ENCODE peak calls at places on chromosome 21, in ten cellular contexts. C is fibroblast of lung; I is CD8-positive, alpha-beta T cell; N is stomach; K is tibial nerve; E is mammary epithelial cell; B is tibial artery; J is endodermal cell; U is naive thymus-derived CD4-positive, alpha-beta T cell; G is right cardiac atrium. L is an unnamed sample. For H3K4me1, the result is how much of the 10 kb centered on the place peaks cover.

GRCh38 chr21:46183910-46184624 is at the start of gene SPATC1L:
- DNase-seq in E (peak), K (no peak), N (peak), C (peak), U (no peak), J (peak), I (peak), G (peak), B (peak), L (peak)

GRCh38 chr21:28754127-28754611 is 238.5 kb downstream of the LTN1 start:
- DNase-seq in E (no peak), G (peak), B (no peak), K (no peak), I (no peak), N (no peak), C (peak), J (no peak), U (no peak), L (peak)

GRCh38 chr21:30434033-30434631 is 4.1 kb downstream of the KRTAP13-4 start:
- DNase-seq in N (peak), C (peak), B (no peak), G (no peak), J (peak), E (peak), U (no peak), I (no peak), K (peak), L (no peak)

GRCh38 chr21:33026878-33027400 is 1.2 kb downstream of the OLIG2 start:
- DNase-seq in I (no peak), G (no peak), K (no peak), U (no peak), J (peak), B (no peak), E (no peak), C (no peak), N (no peak), L (no peak)

GRCh38 chr21:44947111-44947929 is 7.5 kb downstream of the SLX9 start:
- DNase-seq in K (no peak), J (peak), N (no peak), E (no peak), U (no peak), G (peak), C (no peak), B (peak), I (no peak), L (peak)

GRCh38 chr21:45432575-45433255 is 27.8 kb downstream of the COL18A1 start:
- DNase-seq in U (no peak), N (no peak), G (peak), K (peak), I (no peak), C (peak), B (peak), J (no peak), E (no peak), L (no peak)

GRCh38 chr21:31447477-31447876 is 103.4 kb upstream of the TIAM1 start:
- DNase-seq in U (no peak), I (no peak), E (no peak), B (no peak), N (no peak), K (no peak), C (no peak), J (no peak), G (no peak), L (no peak)

GRCh38 chr21:31999810-32000468 is 127.1 kb downstream of the HUNK start:
- DNase-seq in C (no peak), I (no peak), J (no peak), K (no peak), B (no peak), U (no peak), N (no peak), E (no peak), G (no peak), L (no peak)

GRCh38 chr21:43826623-43826974 is 37.2 kb downstream of the RRP1 start:
- DNase-seq in B (no peak), J (no peak), I (no peak), N (no peak), E (no peak), U (no peak), K (no peak), G (peak), C (no peak), L (no peak)

GRCh38 chr21:17900281-17900989 is 81.3 kb upstream of the C21orf91 start:
- DNase-seq in C (no peak), E (no peak), N (no peak), K (no peak), G (peak), I (no peak), U (no peak), B (no peak), J (peak), L (no peak)

GRCh38 chr21:34358866-34359265 is 4.9 kb upstream of the KCNE2 start:
- DNase-seq in B (no peak), I (no peak), G (no peak), N (no peak), K (no peak), U (no peak), C (no peak), J (no peak), E (no peak), L (no peak)

GRCh38 chr21:44434936-44435635 is 20.2 kb upstream of the LRRC3 start:
- DNase-seq in C (no peak), B (peak), N (no peak), U (no peak), J (peak), G (peak), E (no peak), K (no peak), I (no peak), L (peak)

GRCh38 chr21:45630876-45631275 is 12.6 kb upstream of the PCBP3 start:
- DNase-seq in G (no peak), N (no peak), B (no peak), J (no peak), E (no peak), U (no peak), K (no peak), I (no peak), C (no peak), L (peak)

GRCh38 chr21:44568667-44569556 is 4.6 kb upstream of the KRTAP10-4 start:
- DNase-seq in I (no peak), B (no peak), E (no peak), G (no peak), K (no peak), U (no peak), N (no peak), J (no peak), C (no peak), L (no peak)

GRCh38 chr21:46154955-46155513 is 345 bp downstream of the FTCD start:
- DNase-seq in K (no peak), G (peak), B (peak), N (no peak), U (no peak), I (no peak), E (no peak), C (no peak), J (peak), L (peak)

GRCh38 chr21:44708213-44708865 is 3.0 kb downstream of the TSPEAR start:
- DNase-seq in I (no peak), U (no peak), C (no peak), J (peak), N (peak), G (no peak), E (no peak), K (no peak), B (peak), L (peak)

DNA sequence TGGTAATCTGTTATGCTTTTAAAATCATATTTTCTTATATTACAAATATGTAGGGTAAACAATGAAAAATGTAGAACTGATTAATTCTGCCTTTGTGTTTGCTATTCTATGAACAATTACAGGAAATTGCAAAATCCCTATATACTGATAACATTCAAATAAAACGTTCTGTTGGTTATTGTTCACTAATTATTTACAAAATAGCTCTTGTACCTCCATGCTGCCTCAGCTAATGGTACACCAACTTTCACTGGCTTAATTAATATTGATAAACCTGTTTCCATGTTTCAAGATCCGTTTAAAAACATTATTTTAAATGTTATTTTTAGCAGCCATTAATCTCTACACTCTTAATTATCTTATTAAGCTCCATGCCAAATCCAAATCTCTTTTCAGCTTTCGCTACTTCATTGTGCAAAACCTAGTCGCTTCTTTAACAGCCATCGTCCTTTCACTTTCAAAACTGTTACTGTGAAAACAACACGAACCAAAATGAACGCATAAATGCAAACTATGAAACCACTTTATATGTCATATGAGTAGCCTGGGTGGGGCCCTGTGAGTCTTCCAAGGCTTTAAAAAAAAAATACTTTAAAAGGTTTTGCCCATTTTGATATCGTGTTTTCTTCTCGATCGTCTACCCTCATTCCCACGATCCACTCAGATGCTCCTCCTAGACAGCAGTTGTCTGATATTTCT is 807.0 kb downstream of the USP25 start:
- DNase-seq in U (no peak), I (no peak), C (peak), K (no peak), N (no peak), E (peak), G (no peak), J (no peak), B (no peak), L (no peak)
- H3K4me3 ChIP-seq in U (no peak), I (no peak), C (peak), K (peak), N (no peak), E (peak), G (peak), J (no peak), B (peak), L (peak)

GRCh38 chr21:42622284-42622683 is 31.1 kb upstream of the PDE9A start:
- DNase-seq in E (no peak), B (no peak), J (no peak), U (no peak), C (no peak), I (no peak), G (no peak), N (no peak), K (no peak), L (no peak)
- H3K27ac ChIP-seq in E (no peak), B (no peak), J (peak), U (no peak), C (no peak), I (no peak), G (no peak), N (no peak), K (peak), L (no peak)

GRCh38 chr21:38325761-38326420 is 69.1 kb downstream of the KCNJ15 start:
- DNase-seq in C (no peak), K (no peak), E (no peak), U (no peak), I (no peak), B (no peak), N (no peak), G (no peak), J (no peak), L (no peak)

GRCh38 chr21:38323721-38324591 is 67.2 kb downstream of the KCNJ15 start:
- DNase-seq in C (peak), N (no peak), J (peak), I (no peak), B (no peak), E (peak), K (no peak), U (peak), G (no peak), L (no peak)

GRCh38 chr21:38326899-38327298 is 70.1 kb downstream of the KCNJ15 start:
- DNase-seq in U (no peak), K (no peak), B (no peak), E (no peak), N (no peak), J (no peak), C (no peak), I (no peak), G (no peak), L (no peak)

GRCh38 chr21:38326429-38326828 is 69.6 kb downstream of the KCNJ15 start:
- DNase-seq in G (no peak), J (no peak), C (no peak), U (no peak), E (no peak), B (no peak), K (no peak), I (no peak), N (no peak), L (no peak)

GRCh38 chr21:38325216-38325615 is 68.4 kb downstream of the KCNJ15 start:
- DNase-seq in B (no peak), G (no peak), C (no peak), K (no peak), I (no peak), U (no peak), N (no peak), E (no peak), J (no peak), L (no peak)
- H3K4me1 ChIP-seq in B (under half), G (under half), C (under half), K (under half), I (under half), U (under half), N (under half), E (under half), J (under half), L (under half)

GRCh38 chr21:26840206-26840605 is 5.0 kb downstream of the ADAMTS1 start:
- DNase-seq in I (no peak), C (peak), J (no peak), G (peak), N (no peak), K (no peak), E (no peak), U (no peak), B (no peak), L (no peak)
- H3K4me3 ChIP-seq in I (no peak), C (no peak), J (no peak), G (no peak), N (peak), K (no peak), E (no peak), U (no peak), B (peak), L (peak)

GRCh38 chr21:14987370-14988170 is 77.2 kb downstream of the NRIP1 start:
- DNase-seq in B (no peak), N (no peak), E (no peak), I (no peak), J (peak), G (no peak), C (no peak), K (no peak), U (no peak), L (no peak)
- H3K27ac ChIP-seq in B (no peak), N (no peak), E (no peak), I (no peak), J (peak), G (no peak), C (no peak), K (no peak), U (no peak), L (no peak)